ENCODE peak calls at places on chromosome 14, in ten cellular contexts. M is progenitor cell of endocrine pancreas; G is astrocyte of the spinal cord; N is activated CD8-positive, alpha-beta T cell treated with anti-CD3 and anti-CD28 coated beads for 36 hours; U is lower lobe of right lung; R is Calu3; L is tibial artery; T is nephron progenitor cell; F is GM12865; C is MCF 10A. E is an unnamed sample.

GRCh38 chr14:69693823-69694729 is 72.9 kb upstream of the SRSF5 start:
- DNase-seq in N (no peak), L (no peak), M (no peak), F (peak), C (peak), T (no peak), R (peak), U (no peak), G (no peak), E (no peak)

GRCh38 chr14:97747282-97747681 is 950.1 kb downstream of the VRK1 start:
- DNase-seq in N (no peak), G (no peak), M (no peak), U (no peak), R (no peak), T (no peak), C (no peak), L (no peak), F (no peak), E (no peak)

GRCh38 chr14:90553921-90554336 is 157.1 kb downstream of the CALM1 start:
- DNase-seq in U (peak), L (no peak), C (no peak), G (no peak), M (no peak), F (no peak), T (no peak), N (no peak), R (no peak), E (no peak)

GRCh38 chr14:91299483-91300115 is 55.1 kb upstream of the GPR68 start:
- DNase-seq in R (no peak), T (no peak), M (no peak), G (no peak), F (no peak), U (peak), L (no peak), N (peak), C (peak), E (no peak)

GRCh38 chr14:36498938-36499337 is 21.1 kb downstream of the NKX2-1 start:
- DNase-seq in C (no peak), G (no peak), R (no peak), N (no peak), F (no peak), M (no peak), U (no peak), L (no peak), T (no peak), E (no peak)

GRCh38 chr14:37369446-37369845 is 171.7 kb downstream of the MIPOL1 start:
- DNase-seq in R (no peak), T (no peak), M (no peak), N (no peak), F (no peak), U (no peak), C (no peak), L (no peak), G (no peak), E (no peak)

GRCh38 chr14:99707921-99708320 is 23.8 kb downstream of the CYP46A1 start:
- DNase-seq in L (no peak), R (no peak), G (no peak), M (no peak), N (no peak), C (no peak), U (no peak), T (no peak), F (no peak), E (no peak)

GRCh38 chr14:29712586-29712985 is 215.1 kb downstream of the PRKD1 start:
- DNase-seq in U (no peak), G (no peak), T (no peak), C (no peak), M (no peak), N (no peak), L (no peak), F (no peak), R (no peak), E (no peak)

GRCh38 chr14:34872822-34873590 is 2.2 kb downstream of the BAZ1A start:
- DNase-seq in U (no peak), N (peak), L (no peak), F (peak), G (peak), M (no peak), T (no peak), C (peak), R (no peak), E (peak)

GRCh38 chr14:88559852-88560251 is 3.0 kb upstream of the ZC3H14 start:
- DNase-seq in U (no peak), T (no peak), M (no peak), R (no peak), L (no peak), N (no peak), F (no peak), G (peak), C (peak), E (no peak)
- TF ChIP-seq CTCF in U (peak), T (no peak), M (no peak), R (no peak), L (peak), N (no peak), F (no peak), G (peak), C (no peak), E (no peak)

GRCh38 chr14:32513571-32514009 is 184.5 kb downstream of the AKAP6 start:
- DNase-seq in R (no peak), T (no peak), C (peak), F (no peak), U (no peak), M (no peak), L (no peak), G (peak), N (no peak), E (no peak)
- TF ChIP-seq CTCF in R (no peak), T (peak), C (peak), F (no peak), U (peak), M (peak), L (peak), G (peak), N (peak), E (no peak)

DNA sequence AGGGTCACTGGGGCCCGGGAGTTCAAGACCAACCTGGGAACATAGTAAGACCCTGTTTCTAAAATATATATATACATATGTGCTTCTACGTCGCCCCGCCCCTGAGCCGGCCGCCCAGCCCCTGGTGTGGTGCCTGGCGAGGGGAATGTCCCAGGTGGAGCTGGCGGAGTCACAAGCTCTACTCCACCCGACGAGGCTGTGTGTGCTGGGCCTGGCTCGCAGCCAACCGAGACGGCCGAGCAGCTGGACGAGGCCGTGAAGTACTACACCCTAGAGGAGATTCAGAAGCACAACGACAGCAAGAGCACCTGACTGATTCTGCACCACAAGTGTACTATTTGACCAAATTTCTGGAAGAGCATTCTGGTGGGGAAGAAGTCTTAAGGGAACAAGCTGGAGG is 22.1 kb upstream of the ITPK1 start:
- DNase-seq in L (no peak), N (no peak), U (peak), C (peak), G (no peak), M (no peak), R (peak), T (no peak), F (no peak), E (no peak)
- TF ChIP-seq CTCF in L (no peak), N (no peak), U (no peak), C (no peak), G (no peak), M (no peak), R (no peak), T (no peak), F (no peak), E (no peak)

DNA sequence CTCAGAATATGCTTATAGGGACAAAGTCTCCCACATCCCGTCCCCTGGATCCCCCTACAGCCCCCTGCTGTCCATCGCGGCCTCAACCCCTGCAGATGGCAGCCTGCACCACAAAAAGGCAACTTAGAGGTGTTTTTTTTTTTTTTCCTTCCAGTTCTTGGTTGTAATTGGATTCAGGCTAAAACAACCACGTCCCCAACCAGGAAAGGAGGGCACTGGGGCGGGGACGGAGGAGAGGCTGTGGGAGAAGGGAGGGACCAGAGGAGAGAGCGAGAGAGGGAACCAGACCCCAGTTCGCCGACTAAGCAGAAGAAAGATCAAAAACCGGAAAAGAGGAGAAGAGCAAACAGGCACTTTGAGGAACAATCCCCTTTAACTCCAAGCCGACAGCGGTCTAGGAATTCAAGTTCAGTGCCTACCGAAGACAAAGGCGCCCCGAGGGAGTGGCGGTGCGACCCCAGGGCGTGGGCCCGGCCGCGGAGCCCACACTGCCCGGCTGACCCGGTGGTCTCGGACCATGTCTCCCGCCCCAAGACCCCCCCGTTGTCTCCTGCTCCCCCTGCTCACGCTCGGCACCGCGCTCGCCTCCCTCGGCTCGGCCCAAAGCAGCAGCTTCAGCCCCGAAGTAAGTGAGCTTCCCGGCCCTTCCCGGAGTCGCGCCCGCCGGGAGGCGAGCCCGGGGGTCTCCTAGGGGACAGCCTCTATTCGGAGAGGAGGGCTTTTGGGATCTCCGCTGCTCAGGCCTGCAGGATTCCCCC is at the start of gene MMP14:
- DNase-seq in L (peak), F (no peak), G (peak), R (no peak), C (peak), T (peak), U (peak), N (no peak), M (peak), E (no peak)
- TF ChIP-seq CTCF in L (peak), F (no peak), G (peak), R (no peak), C (no peak), T (peak), U (peak), N (no peak), M (peak), E (no peak)

DNA sequence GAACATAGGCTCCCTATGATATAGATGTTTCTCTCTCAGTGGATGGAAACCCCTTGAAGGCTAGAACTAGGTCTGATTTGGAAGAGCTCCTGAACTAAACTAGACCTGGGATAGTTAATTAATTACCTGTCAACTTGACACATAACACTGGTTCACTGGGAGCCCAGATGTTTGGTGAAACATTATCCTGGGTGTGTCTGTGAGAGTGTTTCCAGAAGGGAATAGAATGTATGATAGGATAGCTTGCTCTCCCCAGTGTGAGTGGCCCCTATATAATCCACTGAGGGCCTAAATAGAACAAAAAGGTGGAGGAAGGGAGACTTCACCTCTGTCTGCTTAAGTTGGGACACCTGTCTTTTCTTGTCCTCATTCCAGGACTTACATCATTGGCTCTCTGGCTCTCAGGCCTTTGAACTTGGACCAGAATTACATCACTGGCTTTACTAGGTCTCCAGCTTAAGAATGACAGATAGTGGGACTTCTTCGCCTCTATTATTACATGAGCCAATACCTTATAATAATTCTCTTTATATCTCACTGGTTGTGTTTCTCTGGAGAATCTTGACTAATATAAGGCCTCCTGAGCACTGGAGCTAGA is 194.1 kb downstream of the KTN1 start:
- DNase-seq in G (no peak), R (no peak), N (no peak), F (no peak), U (no peak), L (no peak), M (no peak), C (no peak), T (no peak), E (no peak)
- TF ChIP-seq CTCF in G (no peak), R (no peak), N (no peak), F (no peak), U (no peak), L (no peak), M (no peak), C (no peak), T (no peak), E (no peak)

DNA sequence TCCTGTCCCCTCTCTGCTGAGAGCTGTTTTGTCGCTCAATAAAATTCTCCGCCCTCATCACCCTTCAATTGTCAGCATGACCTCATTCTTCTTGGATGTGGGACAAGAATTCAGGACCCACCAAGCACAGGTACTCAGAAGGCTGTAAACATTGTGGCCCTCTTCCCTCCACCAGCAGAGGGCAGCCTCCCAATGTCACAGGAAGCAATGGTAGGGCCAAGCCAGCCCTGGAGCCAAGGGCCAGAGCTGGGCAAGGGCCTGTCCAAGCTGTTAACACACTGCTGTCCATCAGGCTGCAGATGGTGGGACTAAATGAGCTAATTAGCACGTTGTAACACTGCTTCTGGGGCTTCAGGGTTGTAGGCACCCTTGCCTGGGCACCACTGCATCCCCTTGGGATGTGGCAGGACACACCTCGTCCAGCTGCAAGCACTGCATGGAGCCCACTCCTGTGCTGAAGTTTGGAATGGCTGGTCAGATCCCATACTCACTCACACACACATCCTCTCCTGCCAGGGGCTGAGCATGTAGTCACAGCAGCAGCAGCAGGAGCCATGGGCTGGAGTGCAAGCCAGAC is 62.7 kb upstream of the HECTD1 start:
- DNase-seq in F (peak), N (peak), C (peak), G (no peak), T (no peak), U (peak), M (no peak), L (no peak), R (peak), E (no peak)
- TF ChIP-seq CTCF in F (peak), N (peak), C (peak), G (no peak), T (no peak), U (peak), M (no peak), L (no peak), R (no peak), E (peak)

DNA sequence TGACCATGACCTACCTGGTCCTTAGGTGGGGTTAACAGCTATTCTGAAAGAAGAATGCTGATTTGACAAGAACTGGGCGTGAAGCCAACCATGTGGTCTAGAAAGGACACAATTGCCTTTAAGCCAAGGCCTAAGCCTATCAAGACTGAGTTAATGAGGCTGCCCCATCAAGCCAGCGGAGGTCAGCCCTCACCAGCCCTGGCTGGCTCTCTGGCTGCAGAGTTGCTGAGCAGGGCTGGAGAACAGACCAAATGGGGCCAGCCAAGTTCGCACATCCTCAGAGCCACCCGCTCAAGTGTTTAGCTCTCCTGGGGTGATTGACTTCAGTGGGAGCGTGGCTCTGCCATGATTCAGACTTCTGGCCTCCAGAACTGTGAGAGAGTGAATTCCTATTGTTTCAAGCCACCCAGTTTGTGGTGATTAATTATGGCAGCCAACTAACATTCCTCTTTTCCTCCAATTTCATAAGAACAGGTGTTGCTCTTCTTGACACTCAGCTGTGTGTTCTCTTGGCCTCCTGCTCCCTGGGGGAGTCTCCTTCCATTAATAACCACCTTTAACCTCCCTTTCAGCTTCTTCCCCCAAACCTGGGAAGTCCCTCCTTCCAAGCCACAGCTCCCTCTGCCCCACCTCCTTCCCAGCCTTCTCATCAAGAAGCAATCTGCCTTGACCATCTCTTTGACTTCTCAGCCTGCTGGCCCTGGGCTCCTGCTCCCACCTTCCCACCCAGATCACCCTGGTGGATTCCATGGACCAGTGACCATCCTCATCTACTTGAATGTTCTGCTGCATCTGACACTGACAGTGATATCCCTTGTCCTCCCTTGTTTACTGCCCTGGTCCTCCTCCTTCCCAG is 5.3 kb upstream of the SERPINA5 start:
- DNase-seq in R (no peak), G (peak), C (peak), T (no peak), F (no peak), L (no peak), M (no peak), N (no peak), U (no peak), E (no peak)
- TF ChIP-seq CTCF in R (no peak), G (no peak), C (no peak), T (no peak), F (no peak), L (no peak), M (no peak), N (no peak), U (no peak), E (no peak)

DNA sequence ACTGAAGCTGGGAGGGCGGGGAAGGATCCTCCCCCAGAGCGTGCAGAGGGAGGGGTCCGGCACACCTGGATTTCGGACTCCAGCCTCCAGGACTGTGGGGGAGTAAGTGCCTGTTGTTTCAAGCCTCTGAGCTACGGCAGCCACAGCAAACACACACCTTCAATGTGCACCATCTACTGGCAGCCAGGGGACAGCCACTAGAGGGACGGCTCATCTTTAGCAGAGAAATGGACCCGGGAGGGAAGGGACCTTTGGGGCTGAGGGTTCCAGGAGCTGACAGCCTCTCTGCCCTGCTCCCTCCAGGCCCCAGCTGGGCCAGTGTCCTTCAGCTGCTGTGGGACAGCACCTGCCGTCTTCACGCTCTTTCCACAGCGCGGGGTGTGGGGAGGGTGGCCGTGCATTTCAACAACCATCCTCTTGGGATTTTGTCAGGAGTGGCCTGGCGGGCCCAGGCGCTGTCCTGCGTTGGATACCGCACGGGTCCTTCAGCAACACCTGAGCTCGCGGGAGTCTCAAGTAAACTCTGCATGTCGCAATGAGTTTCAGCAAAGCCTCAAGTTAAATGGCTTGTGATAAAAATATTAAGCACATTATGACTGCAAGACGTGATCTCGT is 209.2 kb upstream of the C14orf180 start:
- DNase-seq in L (no peak), R (peak), C (peak), F (no peak), T (peak), U (peak), M (no peak), N (no peak), G (no peak), E (no peak)
- TF ChIP-seq CTCF in L (no peak), R (no peak), C (no peak), F (peak), T (peak), U (peak), M (peak), N (no peak), G (no peak), E (no peak)